ENCODE peak calls at places on chromosomes 6 and 20, in four cellular contexts. X is heart right ventricle; F is H1; I is CD4-positive, alpha-beta T cell. W is an unnamed sample.

GRCh38 chr6:43129434-43130194 is 41.5 kb upstream of the SRF start:
- DNase-seq in X (no peak), F (peak), I (no peak), W (peak)

GRCh38 chr6:133251688-133252087 is 10.5 kb downstream of the EYA4 start:
- DNase-seq in X (no peak), F (no peak), I (no peak), W (no peak)

GRCh38 chr6:29611426-29611825 is 21.6 kb downstream of the GABBR1 start:
- DNase-seq in X (no peak), F (no peak), I (no peak), W (no peak)

GRCh38 chr6:6713660-6714446 is 125.3 kb downstream of the LY86 start:
- DNase-seq in X (no peak), F (no peak), I (no peak), W (no peak)

GRCh38 chr20:50540620-50541605 is 30.7 kb downstream of the PTPN1 start:
- DNase-seq in X (no peak), F (no peak), I (no peak), W (peak)

GRCh38 chr6:53920881-53921280 is 126.1 kb downstream of the LRRC1 start:
- DNase-seq in X (no peak), F (no peak), I (no peak), W (no peak)

GRCh38 chr6:43736844-43737243 is 33.2 kb upstream of the VEGFA start:
- DNase-seq in X (peak), F (no peak), I (no peak), W (no peak)

GRCh38 chr6:42347456-42347855 is 104.3 kb downstream of the TRERF1 start:
- DNase-seq in X (no peak), F (no peak), I (no peak), W (no peak)

GRCh38 chr6:7673063-7673536 is 52.8 kb upstream of the BMP6 start:
- DNase-seq in X (peak), F (peak), I (no peak), W (peak)

GRCh38 chr6:168865522-168865921 is 388.1 kb downstream of the THBS2 start:
- DNase-seq in X (no peak), F (no peak), I (no peak), W (no peak)

GRCh38 chr6:47133230-47134000 is 91.3 kb upstream of the ADGRF1 start:
- DNase-seq in X (no peak), F (no peak), I (no peak), W (no peak)

GRCh38 chr6:42086046-42086664 is 35.8 kb downstream of the TAF8 start:
- DNase-seq in X (no peak), F (no peak), I (no peak), W (peak)

GRCh38 chr20:31640259-31640658 is 2.5 kb downstream of the COX4I2 start:
- DNase-seq in X (no peak), F (no peak), I (no peak), W (no peak)

GRCh38 chr20:62860391-62860923 is 1.2 kb downstream of the TCFL5 start:
- DNase-seq in X (no peak), F (no peak), I (no peak), W (peak)

GRCh38 chr20:4519530-4519929 is 202.2 kb upstream of the PRND start:
- DNase-seq in X (no peak), F (peak), I (no peak), W (peak)

GRCh38 chr6:10194816-10195639 is 219.8 kb downstream of the TFAP2A start:
- DNase-seq in X (no peak), F (no peak), I (no peak), W (peak)

GRCh38 chr6:130148181-130148580 is 74.6 kb downstream of the SAMD3 start:
- DNase-seq in X (no peak), F (no peak), I (no peak), W (peak)

GRCh38 chr6:34056301-34056700 is 89.6 kb downstream of the GRM4 start:
- DNase-seq in X (peak), F (peak), I (no peak), W (peak)

DNA sequence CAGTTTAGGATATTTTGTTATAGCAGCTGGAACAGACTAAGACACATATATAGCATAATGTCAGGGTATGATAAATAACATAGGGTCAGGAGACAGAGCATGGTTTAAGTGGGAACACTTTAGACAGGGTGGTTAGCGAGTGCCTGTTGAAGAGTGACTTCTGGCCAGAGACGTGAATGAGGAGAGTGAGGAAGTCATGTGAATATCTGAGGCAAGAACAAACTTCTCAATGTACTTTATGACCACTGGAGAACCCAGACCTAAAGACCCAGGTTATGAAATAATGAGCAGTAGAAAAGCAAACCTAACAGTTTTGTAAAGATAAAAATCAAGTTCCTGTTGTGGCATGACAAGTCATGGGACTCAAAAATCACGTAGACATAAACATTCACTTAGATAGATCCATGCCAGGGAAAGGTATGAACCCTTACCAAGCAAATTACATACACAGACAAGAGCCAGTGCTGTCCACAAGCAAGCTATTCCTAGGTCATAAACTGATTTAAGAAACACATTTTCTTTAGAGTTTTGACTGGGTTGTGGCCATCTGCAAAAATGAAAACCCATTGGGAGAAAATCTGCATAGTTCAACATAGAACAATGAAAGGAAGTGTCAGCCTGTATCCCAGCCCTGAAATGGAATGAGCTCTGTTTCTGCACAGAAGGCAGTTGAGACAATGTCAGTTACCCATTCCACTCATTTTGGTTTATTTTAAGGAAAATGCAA is 2.2 kb upstream of the MYCT1 start:
- DNase-seq in X (peak), F (no peak), I (no peak), W (no peak)
- H3K27ac ChIP-seq in X (peak), F (no peak), I (no peak), W (no peak)

DNA sequence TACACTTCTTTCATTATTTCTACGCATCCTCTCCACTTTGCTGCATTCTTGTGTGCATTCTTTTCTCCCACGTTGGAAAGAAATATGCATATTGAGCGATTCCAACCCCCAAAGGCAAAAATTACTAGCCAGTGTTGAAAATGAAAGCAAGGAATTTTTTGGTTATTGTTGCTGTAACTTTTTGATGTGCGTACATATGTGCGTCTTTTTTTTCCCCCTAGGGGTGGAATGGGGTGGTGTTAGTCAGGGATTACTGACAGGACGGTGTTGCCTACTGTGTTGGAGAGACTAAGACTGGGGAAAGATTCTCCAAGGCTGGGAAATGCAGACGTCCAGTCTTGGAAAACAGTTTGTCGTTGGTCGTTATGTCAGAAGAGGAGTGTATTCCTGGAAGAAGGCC is 44.2 kb upstream of the ESR1 start:
- DNase-seq in X (no peak), F (no peak), I (no peak), W (peak)
- H3K27ac ChIP-seq in X (no peak), F (no peak), I (no peak), W (no peak)

GRCh38 chr6:105364243-105364642 is 38.6 kb downstream of the PREP start:
- DNase-seq in X (no peak), F (no peak), I (no peak), W (no peak)
- H3K27ac ChIP-seq in X (no peak), F (no peak), I (no peak), W (no peak)

GRCh38 chr20:23160536-23161243 is 74.6 kb upstream of the CD93 start:
- DNase-seq in X (no peak), F (peak), I (no peak), W (peak)
- H3K27ac ChIP-seq in X (peak), F (no peak), I (no peak), W (no peak)

GRCh38 chr6:136791296-136792065 is 796 bp downstream of the MAP3K5 start:
- DNase-seq in X (peak), F (no peak), I (peak), W (peak)

GRCh38 chr6:136792945-136793289 is 640 bp upstream of the MAP3K5 start:
- DNase-seq in X (peak), F (peak), I (peak), W (peak)

GRCh38 chr6:136792066-136792944 is at the start of gene MAP3K5:
- DNase-seq in X (peak), F (peak), I (peak), W (peak)

GRCh38 chr6:136795996-136796395 is 3.7 kb upstream of the MAP3K5 start:
- DNase-seq in X (no peak), F (no peak), I (no peak), W (no peak)

GRCh38 chr6:136793348-136793747 is 1.1 kb upstream of the MAP3K5 start:
- DNase-seq in X (no peak), F (no peak), I (no peak), W (no peak)
- H3K27ac ChIP-seq in X (no peak), F (no peak), I (peak), W (no peak)

GRCh38 chr20:41317536-41318270 is at the start of gene ZHX3:
- DNase-seq in X (peak), F (peak), I (peak), W (peak)
- H3K27ac ChIP-seq in X (peak), F (no peak), I (peak), W (no peak)

GRCh38 chr6:45920819-45921511 is 94.7 kb downstream of the CLIC5 start:
- DNase-seq in X (no peak), F (no peak), I (no peak), W (no peak)

GRCh38 chr6:45911691-45912090 is 104.0 kb downstream of the CLIC5 start:
- DNase-seq in X (no peak), F (no peak), I (no peak), W (no peak)

GRCh38 chr6:45915776-45916348 is 99.8 kb downstream of the CLIC5 start:
- DNase-seq in X (no peak), F (no peak), I (no peak), W (no peak)

GRCh38 chr6:45917439-45917838 is 98.2 kb downstream of the CLIC5 start:
- DNase-seq in X (no peak), F (peak), I (no peak), W (no peak)

GRCh38 chr6:45916692-45917091 is 99.0 kb downstream of the CLIC5 start:
- DNase-seq in X (no peak), F (no peak), I (no peak), W (no peak)
- H3K27ac ChIP-seq in X (no peak), F (no peak), I (no peak), W (no peak)

DNA sequence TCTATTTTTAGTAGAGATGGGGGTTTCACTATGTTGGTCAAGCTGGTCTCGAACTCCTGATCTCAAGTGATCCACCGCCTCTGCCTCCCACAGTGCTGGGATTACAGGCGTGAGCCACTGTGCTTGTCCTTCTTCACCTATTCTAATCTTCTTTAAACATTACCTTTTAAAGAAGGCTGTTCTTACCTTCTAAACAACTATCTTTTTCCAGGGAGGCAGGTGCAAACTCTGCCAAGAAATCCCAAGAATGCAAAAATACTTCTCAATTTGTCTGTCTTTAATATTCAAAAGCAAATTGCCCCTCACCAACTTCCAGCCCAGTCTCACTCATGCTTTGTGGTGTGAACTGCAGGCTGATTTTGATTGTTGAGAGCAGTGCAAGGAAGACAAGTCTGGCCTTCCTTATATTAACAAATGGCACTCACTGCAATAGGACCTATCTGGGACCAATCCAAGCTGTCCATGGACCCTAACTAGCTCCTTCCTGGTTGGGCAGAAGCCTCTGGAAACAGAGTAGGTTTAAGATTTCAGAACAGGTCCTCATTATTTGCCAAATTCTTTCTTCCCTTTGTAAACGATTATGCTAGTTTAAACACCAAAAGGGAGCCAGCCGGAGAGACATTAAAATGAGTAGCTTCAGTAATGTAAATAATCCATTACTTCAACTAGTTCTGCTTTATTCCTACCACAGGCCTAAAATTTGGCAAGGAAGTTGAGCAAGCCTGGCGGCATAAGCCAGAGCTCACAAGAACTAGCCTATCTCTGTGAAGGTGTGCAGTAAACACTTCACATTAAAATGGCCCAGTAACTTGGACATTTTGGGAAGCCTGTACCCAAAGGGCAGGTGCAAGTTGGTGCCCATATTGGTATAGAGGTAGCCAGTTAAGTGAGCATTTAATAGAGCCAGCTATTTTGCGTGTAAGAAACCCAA is 1.6 kb downstream of the SCAND1 start:
- DNase-seq in X (no peak), F (no peak), I (peak), W (peak)
- H3K27ac ChIP-seq in X (no peak), F (peak), I (peak), W (peak)

GRCh38 chr20:38970302-38970701 is 8.2 kb downstream of the DHX35 start:
- DNase-seq in X (no peak), F (no peak), I (no peak), W (no peak)

GRCh38 chr20:38975539-38976120 is 13.5 kb downstream of the DHX35 start:
- DNase-seq in X (no peak), F (no peak), I (no peak), W (no peak)

GRCh38 chr20:38969708-38970107 is 7.6 kb downstream of the DHX35 start:
- DNase-seq in X (no peak), F (no peak), I (no peak), W (no peak)

GRCh38 chr20:38973107-38973506 is 11.0 kb downstream of the DHX35 start:
- DNase-seq in X (no peak), F (no peak), I (no peak), W (no peak)

GRCh38 chr20:38973546-38974120 is 11.5 kb downstream of the DHX35 start:
- DNase-seq in X (peak), F (no peak), I (no peak), W (no peak)
- H3K27ac ChIP-seq in X (no peak), F (no peak), I (no peak), W (peak)